ENCODE peak calls at places on chromosomes 11 and 22, in eight cellular contexts. S, R, Z, B, M, Y, G and O are unnamed samples.

GRCh38 chr22:27467039-27467438 is 334.5 kb downstream of the MN1 start:
- DNase-seq in S (no peak), R (no peak), Z (no peak), B (no peak), M (no peak), Y (no peak), G (no peak), O (no peak)

GRCh38 chr11:88332851-88333250 is 4.7 kb downstream of the CTSC start:
- DNase-seq in S (no peak), R (peak), Z (no peak), B (no peak), M (no peak), Y (no peak), G (no peak), O (no peak)

GRCh38 chr11:118530683-118531596 is at the start of gene TMEM25:
- DNase-seq in S (peak), R (peak), Z (peak), B (peak), M (peak), Y (peak), G (peak), O (no peak)

GRCh38 chr11:19953909-19954308 is 206.4 kb downstream of the DBX1 start:
- DNase-seq in S (no peak), R (peak), Z (no peak), B (no peak), M (no peak), Y (peak), G (peak), O (no peak)

GRCh38 chr11:117479372-117479771 is 151.7 kb downstream of the CEP164 start:
- DNase-seq in S (no peak), R (no peak), Z (no peak), B (no peak), M (no peak), Y (peak), G (no peak), O (no peak)

GRCh38 chr11:121418625-121419114 is 33.4 kb upstream of the SORL1 start:
- DNase-seq in S (no peak), R (peak), Z (no peak), B (peak), M (no peak), Y (peak), G (no peak), O (no peak)

GRCh38 chr11:32225491-32226285 is 134.8 kb downstream of the RCN1 start:
- DNase-seq in S (no peak), R (no peak), Z (no peak), B (no peak), M (peak), Y (no peak), G (no peak), O (no peak)

GRCh38 chr11:23252426-23252825 is 392.2 kb upstream of the CCDC179 start:
- DNase-seq in S (no peak), R (no peak), Z (no peak), B (no peak), M (no peak), Y (no peak), G (no peak), O (no peak)

GRCh38 chr22:36562261-36562835 is 33.4 kb upstream of the EIF3D start:
- DNase-seq in S (no peak), R (peak), Z (no peak), B (no peak), M (no peak), Y (peak), G (peak), O (no peak)

GRCh38 chr11:46697303-46697702 is 3.1 kb downstream of the ARHGAP1 start:
- DNase-seq in S (no peak), R (peak), Z (no peak), B (no peak), M (no peak), Y (peak), G (peak), O (no peak)

GRCh38 chr11:93330446-93330984 is at the start of gene DEUP1:
- DNase-seq in S (no peak), R (peak), Z (no peak), B (peak), M (peak), Y (peak), G (peak), O (no peak)

GRCh38 chr22:29782061-29782845 is 15.1 kb downstream of the UQCR10 start:
- DNase-seq in S (no peak), R (peak), Z (no peak), B (no peak), M (no peak), Y (no peak), G (no peak), O (no peak)

GRCh38 chr11:70327717-70328116 is 57.2 kb downstream of the PPFIA1 start:
- DNase-seq in S (no peak), R (no peak), Z (no peak), B (no peak), M (no peak), Y (no peak), G (no peak), O (no peak)

GRCh38 chr11:132123449-132123848 is 753.0 kb downstream of the NTM start:
- DNase-seq in S (no peak), R (no peak), Z (no peak), B (no peak), M (no peak), Y (no peak), G (no peak), O (no peak)

GRCh38 chr11:824292-824880 is 3.3 kb upstream of the CRACR2B start:
- DNase-seq in S (no peak), R (no peak), Z (no peak), B (no peak), M (peak), Y (peak), G (no peak), O (no peak)

GRCh38 chr11:13465909-13466371 is 2.9 kb upstream of the BTBD10 start:
- DNase-seq in S (no peak), R (peak), Z (no peak), B (no peak), M (no peak), Y (peak), G (peak), O (no peak)

GRCh38 chr11:46075168-46075567 is 46.1 kb downstream of the PHF21A start:
- DNase-seq in S (no peak), R (peak), Z (no peak), B (no peak), M (no peak), Y (no peak), G (peak), O (no peak)

GRCh38 chr11:130945945-130946344 is 29.7 kb upstream of the SNX19 start:
- DNase-seq in S (no peak), R (peak), Z (no peak), B (no peak), M (no peak), Y (no peak), G (peak), O (no peak)

GRCh38 chr11:7421136-7421535 is 64.2 kb upstream of the OLFML1 start:
- DNase-seq in S (no peak), R (no peak), Z (no peak), B (no peak), M (no peak), Y (no peak), G (no peak), O (no peak)